ENCODE peak calls at places on chromosome 9, in five cellular contexts. X is AG08396; I is NCI-H345; V is stimulated activated naive CD4-positive, alpha-beta T cell; D is MM.1S. R is an unnamed sample.

GRCh38 chr9:38228331-38229122 is 159.5 kb upstream of the SHB start:
- DNase-seq in X (no peak), I (peak; percentile 48), V (no peak), D (no peak), R (no peak)

GRCh38 chr9:87340391-87340790 is 157.3 kb upstream of the DAPK1 start:
- DNase-seq in X (no peak), I (no peak), V (no peak), D (no peak), R (no peak)

GRCh38 chr9:137365552-137366444 is 57.2 kb downstream of the EXD3 start:
- DNase-seq in X (no peak), I (no peak), V (no peak), D (no peak), R (peak; percentile 79)

GRCh38 chr9:90546200-90546599 is 96.4 kb downstream of the DIRAS2 start:
- DNase-seq in X (no peak), I (peak; percentile 60), V (no peak), D (no peak), R (no peak)

GRCh38 chr9:98745470-98745869 is 36.7 kb upstream of the GABBR2 start:
- DNase-seq in X (no peak), I (no peak), V (no peak), D (no peak), R (no peak)

GRCh38 chr9:73264636-73265035 is 113.0 kb downstream of the ANXA1 start:
- DNase-seq in X (no peak), I (no peak), V (no peak), D (no peak), R (no peak)

GRCh38 chr9:38343037-38343436 is 49.5 kb upstream of the ALDH1B1 start:
- DNase-seq in X (no peak), I (no peak), V (no peak), D (no peak), R (no peak)

GRCh38 chr9:127887792-127888191 is 10.3 kb upstream of the AK1 start:
- DNase-seq in X (no peak), I (no peak), V (no peak), D (no peak), R (peak; percentile 62)

GRCh38 chr9:97710356-97711222 is 13.4 kb upstream of the XPA start:
- DNase-seq in X (peak; percentile 79), I (peak; percentile 63), V (no peak), D (peak; percentile 75), R (peak; percentile 90)

GRCh38 chr9:74666625-74667316 is 169.6 kb downstream of the RORB start:
- DNase-seq in X (peak; percentile 17), I (no peak), V (no peak), D (no peak), R (no peak)

GRCh38 chr9:33125871-33126822 is 41.0 kb downstream of the B4GALT1 start:
- DNase-seq in X (no peak), I (no peak), V (no peak), D (no peak), R (peak; percentile 87)

GRCh38 chr9:133683494-133684460 is 47.6 kb downstream of the DBH start:
- DNase-seq in X (peak; percentile 48), I (no peak), V (peak; percentile 63), D (no peak), R (peak; percentile 94)

GRCh38 chr9:98306384-98307145 is 51.1 kb upstream of the TBC1D2 start:
- DNase-seq in X (no peak), I (no peak), V (no peak), D (no peak), R (no peak)

GRCh38 chr9:16884952-16885513 is 14.6 kb upstream of the BNC2 start:
- DNase-seq in X (peak; percentile 71), I (no peak), V (no peak), D (peak; percentile 37), R (no peak)

GRCh38 chr9:76720245-76720644 is 44.0 kb upstream of the PCA3 start:
- DNase-seq in X (no peak), I (no peak), V (no peak), D (no peak), R (no peak)

GRCh38 chr9:72980183-72980582 is 27.3 kb upstream of the ALDH1A1 start:
- DNase-seq in X (no peak), I (no peak), V (no peak), D (no peak), R (no peak)

GRCh38 chr9:115369322-115369957 is 251.5 kb upstream of the TNC start:
- DNase-seq in X (peak; percentile 49), I (peak; percentile 44), V (no peak), D (no peak), R (no peak)

GRCh38 chr9:91560301-91560700 is 136.7 kb upstream of the NFIL3 start:
- DNase-seq in X (no peak), I (no peak), V (no peak), D (no peak), R (no peak)

GRCh38 chr9:15513335-15513734 is 2.6 kb upstream of the PSIP1 start:
- DNase-seq in X (no peak), I (peak; percentile 10), V (no peak), D (no peak), R (no peak)

GRCh38 chr9:17148324-17148723 is 13.5 kb downstream of the CNTLN start:
- DNase-seq in X (no peak), I (no peak), V (no peak), D (no peak), R (no peak)

GRCh38 chr9:133768371-133768858 is 30.3 kb upstream of the SARDH start:
- DNase-seq in X (no peak), I (no peak), V (no peak), D (no peak), R (peak; percentile 71)

GRCh38 chr9:33781736-33782135 is 13.6 kb upstream of the PRSS3 start:
- DNase-seq in X (no peak), I (peak; percentile 67), V (no peak), D (no peak), R (no peak)

GRCh38 chr9:78035369-78035993 is 3.9 kb upstream of the GNAQ start:
- DNase-seq in X (peak; percentile 65), I (peak; percentile 78), V (peak; percentile 11), D (peak; percentile 75), R (peak; percentile 69)

GRCh38 chr9:35698231-35698630 is 8.5 kb upstream of the TPM2 start:
- DNase-seq in X (no peak), I (no peak), V (no peak), D (no peak), R (peak; percentile 29)

GRCh38 chr9:97703437-97704326 is 6.5 kb upstream of the XPA start:
- DNase-seq in X (peak; percentile 61), I (peak; percentile 53), V (no peak), D (peak; percentile 63), R (peak; percentile 86)

GRCh38 chr9:133564451-133564850 is 29.9 kb downstream of the ADAMTSL2 start:
- DNase-seq in X (no peak), I (no peak), V (no peak), D (no peak), R (no peak)